ENCODE peak calls at places on chromosomes 4 and X, in four cellular contexts. R is pons; C is activated CD8-positive, alpha-beta T cell treated with anti-CD3 and anti-CD28 coated beads, Interleukin-2, amount 10 ng/mL, durations not matched to agents 7 days and 5 days; Q is astrocyte of the spinal cord. M is an unnamed sample.
A peak's percentile ranks its signal among the peaks of the same experiment; 100 is the strongest.

GRCh38 chr4:173489514-173489913 is 40.5 kb downstream of the HAND2 start:
- DNase-seq in R (no peak), C (no peak), Q (peak; percentile 76), M (peak; percentile 86)

GRCh38 chrX:16160729-16161128 is 6.6 kb upstream of the MAGEB17 start:
- DNase-seq in R (no peak), C (no peak), Q (peak; percentile 81), M (peak; percentile 88)

GRCh38 chrX:48827654-48827968 is 1.3 kb downstream of the ERAS start:
- DNase-seq in R (no peak), C (no peak), Q (no peak), M (no peak)

GRCh38 chrX:53441531-53442321 is 7.6 kb upstream of the HSD17B10 start:
- DNase-seq in R (peak; percentile 55), C (peak; percentile 80), Q (peak; percentile 62), M (peak; percentile 49)

GRCh38 chr4:120839974-120840751 is 82.4 kb downstream of the PRDM5 start:
- DNase-seq in R (no peak), C (no peak), Q (no peak), M (no peak)

GRCh38 chr4:94332983-94333590 is 9.5 kb downstream of the HPGDS start:
- DNase-seq in R (no peak), C (no peak), Q (no peak), M (no peak)

GRCh38 chr4:128349921-128350320 is 62.3 kb upstream of the PGRMC2 start:
- DNase-seq in R (no peak), C (no peak), Q (peak; percentile 80), M (peak; percentile 97)

GRCh38 chr4:89657931-89658700 is 178.8 kb downstream of the SNCA start:
- DNase-seq in R (peak; percentile 83), C (no peak), Q (peak; percentile 57), M (peak; percentile 46)

GRCh38 chr4:103845075-103845474 is 125.3 kb upstream of the TACR3 start:
- DNase-seq in R (no peak), C (no peak), Q (no peak), M (no peak)

GRCh38 chr4:77433102-77433733 is 172.4 kb upstream of the CXCL13 start:
- DNase-seq in R (peak; percentile 78), C (peak; percentile 42), Q (peak; percentile 43), M (peak; percentile 2)

GRCh38 chrX:70433848-70434351 is 10.7 kb upstream of the DLG3 start:
- DNase-seq in R (no peak), C (peak; percentile 84), Q (peak; percentile 42), M (peak; percentile 31)

GRCh38 chrX:44975666-44976263 is 102.8 kb downstream of the KDM6A start:
- DNase-seq in R (no peak), C (no peak), Q (no peak), M (peak; percentile 5)

GRCh38 chrX:70171636-70172035 is 5.6 kb upstream of the DGAT2L6 start:
- DNase-seq in R (peak; percentile 48), C (no peak), Q (no peak), M (peak; percentile 21)

GRCh38 chrX:79270401-79270800 is 96.7 kb downstream of the ITM2A start:
- DNase-seq in R (peak; percentile 4), C (peak; percentile 80), Q (no peak), M (no peak)

GRCh38 chr4:158938462-158939044 is 164.3 kb upstream of the RAPGEF2 start:
- DNase-seq in R (no peak), C (no peak), Q (peak; percentile 68), M (peak; percentile 40)

GRCh38 chr4:186946682-186947294 is 223.1 kb upstream of the FAT1 start:
- DNase-seq in R (no peak), C (no peak), Q (peak; percentile 51), M (peak; percentile 34)

GRCh38 chr4:29046166-29046565 is 1674.0 kb upstream of the PCDH7 start:
- DNase-seq in R (peak; percentile 80), C (no peak), Q (peak; percentile 49), M (peak; percentile 92)

GRCh38 chr4:182062936-182063335 is 180.3 kb upstream of the TENM3 start:
- DNase-seq in R (no peak), C (no peak), Q (peak; percentile 89), M (peak; percentile 91)

GRCh38 chr4:73661646-73662119 is 41.4 kb upstream of the RASSF6 start:
- DNase-seq in R (no peak), C (no peak), Q (peak; percentile 99), M (peak; percentile 99)

GRCh38 chr4:95505149-95505548 is 43.6 kb downstream of the UNC5C start:
- DNase-seq in R (peak; percentile 93), C (no peak), Q (peak; percentile 87), M (peak; percentile 55)

GRCh38 chr4:8617486-8618040 is 25.0 kb downstream of the CPZ start:
- DNase-seq in R (no peak), C (no peak), Q (no peak), M (no peak)

GRCh38 chr4:101356928-101357327 is 9.6 kb upstream of the PPP3CA start:
- DNase-seq in R (no peak), C (no peak), Q (peak; percentile 94), M (peak; percentile 95)

GRCh38 chr4:95761871-95762270 is 78.0 kb upstream of the PDHA2 start:
- DNase-seq in R (no peak), C (no peak), Q (peak; percentile 1), M (peak; percentile 59)